ENCODE peak calls at places on chromosome 19, in eight cellular contexts. One of them, this sample, is unnamed.

GRCh38 chr19:55750715-55751114 is 8.2 kb upstream of the RFPL4A start:
- DNase-seq in astrocyte of the hippocampus: no peak
- DNase-seq in endothelial cell of umbilical vein: no peak
- DNase-seq in fibroblast of the conjunctiva: no peak
- DNase-seq in stimulated activated CD8-positive, alpha-beta memory T cell treated with anti-CD3 and anti-CD28 coated beads, Interleukin-7, amount 100 ng/mL, for 1 hour: no peak
- DNase-seq in MV-4-11: no peak
- DNase-seq in anterior cingulate cortex: no peak
- DNase-seq in left lung: no peak
- DNase-seq in this sample: no peak

GRCh38 chr19:1571358-1571757 is 3.2 kb upstream of the MEX3D start:
- DNase-seq in astrocyte of the hippocampus: no peak
- DNase-seq in endothelial cell of umbilical vein: no peak
- DNase-seq in fibroblast of the conjunctiva: no peak
- DNase-seq in stimulated activated CD8-positive, alpha-beta memory T cell treated with anti-CD3 and anti-CD28 coated beads, Interleukin-7, amount 100 ng/mL, for 1 hour: no peak
- DNase-seq in MV-4-11: no peak
- DNase-seq in anterior cingulate cortex: no peak
- DNase-seq in left lung: no peak
- DNase-seq in this sample: no peak

GRCh38 chr19:46413262-46414031 is at the start of gene CCDC8:
- DNase-seq in astrocyte of the hippocampus: peak; percentile 95
- DNase-seq in endothelial cell of umbilical vein: no peak
- DNase-seq in fibroblast of the conjunctiva: peak; percentile 95
- DNase-seq in stimulated activated CD8-positive, alpha-beta memory T cell treated with anti-CD3 and anti-CD28 coated beads, Interleukin-7, amount 100 ng/mL, for 1 hour: no peak
- DNase-seq in MV-4-11: no peak
- DNase-seq in anterior cingulate cortex: peak; percentile 72
- DNase-seq in left lung: peak; percentile 86
- DNase-seq in this sample: no peak

GRCh38 chr19:55778331-55778730 is 9.4 kb downstream of the RFPL4AL1 start:
- DNase-seq in astrocyte of the hippocampus: no peak
- DNase-seq in endothelial cell of umbilical vein: no peak
- DNase-seq in fibroblast of the conjunctiva: no peak
- DNase-seq in stimulated activated CD8-positive, alpha-beta memory T cell treated with anti-CD3 and anti-CD28 coated beads, Interleukin-7, amount 100 ng/mL, for 1 hour: no peak
- DNase-seq in MV-4-11: no peak
- DNase-seq in anterior cingulate cortex: no peak
- DNase-seq in left lung: no peak
- DNase-seq in this sample: no peak

GRCh38 chr19:5132698-5133651 is 164.1 kb downstream of the KDM4B start:
- DNase-seq in astrocyte of the hippocampus: no peak
- DNase-seq in endothelial cell of umbilical vein: no peak
- DNase-seq in fibroblast of the conjunctiva: no peak
- DNase-seq in stimulated activated CD8-positive, alpha-beta memory T cell treated with anti-CD3 and anti-CD28 coated beads, Interleukin-7, amount 100 ng/mL, for 1 hour: no peak
- DNase-seq in MV-4-11: no peak
- DNase-seq in anterior cingulate cortex: no peak
- DNase-seq in left lung: no peak
- DNase-seq in this sample: no peak

GRCh38 chr19:5143471-5144411 is 174.8 kb downstream of the KDM4B start:
- DNase-seq in astrocyte of the hippocampus: no peak
- DNase-seq in endothelial cell of umbilical vein: no peak
- DNase-seq in fibroblast of the conjunctiva: no peak
- DNase-seq in stimulated activated CD8-positive, alpha-beta memory T cell treated with anti-CD3 and anti-CD28 coated beads, Interleukin-7, amount 100 ng/mL, for 1 hour: no peak
- DNase-seq in MV-4-11: no peak
- DNase-seq in anterior cingulate cortex: no peak
- DNase-seq in left lung: no peak
- DNase-seq in this sample: no peak

GRCh38 chr19:10339380-10339960 is at the start of gene ICAM3:
- DNase-seq in astrocyte of the hippocampus: no peak
- DNase-seq in endothelial cell of umbilical vein: no peak
- DNase-seq in fibroblast of the conjunctiva: no peak
- DNase-seq in stimulated activated CD8-positive, alpha-beta memory T cell treated with anti-CD3 and anti-CD28 coated beads, Interleukin-7, amount 100 ng/mL, for 1 hour: peak; percentile 36
- DNase-seq in MV-4-11: peak; percentile 71
- DNase-seq in anterior cingulate cortex: no peak
- DNase-seq in left lung: peak; percentile 70
- DNase-seq in this sample: no peak

GRCh38 chr19:5232798-5233505 is 107.7 kb downstream of the PTPRS start:
- DNase-seq in astrocyte of the hippocampus: no peak
- DNase-seq in endothelial cell of umbilical vein: no peak
- DNase-seq in fibroblast of the conjunctiva: no peak
- DNase-seq in stimulated activated CD8-positive, alpha-beta memory T cell treated with anti-CD3 and anti-CD28 coated beads, Interleukin-7, amount 100 ng/mL, for 1 hour: no peak
- DNase-seq in MV-4-11: no peak
- DNase-seq in anterior cingulate cortex: no peak
- DNase-seq in left lung: no peak
- DNase-seq in this sample: no peak

GRCh38 chr19:50417138-50417849 is 1.4 kb upstream of the SPIB start:
- DNase-seq in astrocyte of the hippocampus: no peak
- DNase-seq in endothelial cell of umbilical vein: no peak
- DNase-seq in fibroblast of the conjunctiva: no peak
- DNase-seq in stimulated activated CD8-positive, alpha-beta memory T cell treated with anti-CD3 and anti-CD28 coated beads, Interleukin-7, amount 100 ng/mL, for 1 hour: no peak
- DNase-seq in MV-4-11: no peak
- DNase-seq in anterior cingulate cortex: no peak
- DNase-seq in left lung: no peak
- DNase-seq in this sample: no peak

This sample was measured in SHP77.